ENCODE peak calls at places on chromosomes 16 and 17, in four cellular contexts. One of them, this sample, is unnamed.

GRCh38 chr17:56603486-56604238 is 10.2 kb downstream of the NOG start:
- DNase-seq in activated CD8-positive, alpha-beta memory T cell treated with anti-CD3 and anti-CD28 coated beads for 4 hours: no peak
- DNase-seq in endothelial cell: no peak
- DNase-seq in M059J: no peak
- DNase-seq in this sample: no peak

GRCh38 chr16:19555938-19556778 is 655 bp downstream of the VPS35L start:
- DNase-seq in endothelial cell: peak
- DNase-seq in activated CD8-positive, alpha-beta memory T cell treated with anti-CD3 and anti-CD28 coated beads for 4 hours: no peak
- DNase-seq in M059J: peak
- DNase-seq in this sample: no peak

GRCh38 chr16:49014300-49015188 is 267.1 kb downstream of the CBLN1 start:
- DNase-seq in activated CD8-positive, alpha-beta memory T cell treated with anti-CD3 and anti-CD28 coated beads for 4 hours: no peak
- DNase-seq in endothelial cell: no peak
- DNase-seq in M059J: no peak
- DNase-seq in this sample: no peak

GRCh38 chr16:13606804-13607203 is 313.1 kb upstream of the ERCC4 start:
- DNase-seq in activated CD8-positive, alpha-beta memory T cell treated with anti-CD3 and anti-CD28 coated beads for 4 hours: no peak
- DNase-seq in M059J: no peak
- DNase-seq in endothelial cell: no peak
- DNase-seq in this sample: no peak

GRCh38 chr17:36089888-36090836 is at the start of gene CCL3:
- DNase-seq in M059J: peak
- DNase-seq in endothelial cell: no peak
- DNase-seq in activated CD8-positive, alpha-beta memory T cell treated with anti-CD3 and anti-CD28 coated beads for 4 hours: no peak
- DNase-seq in this sample: peak

GRCh38 chr16:84891149-84891795 is 71.5 kb downstream of the CRISPLD2 start:
- DNase-seq in endothelial cell: no peak
- DNase-seq in activated CD8-positive, alpha-beta memory T cell treated with anti-CD3 and anti-CD28 coated beads for 4 hours: no peak
- DNase-seq in M059J: no peak
- DNase-seq in this sample: no peak

GRCh38 chr16:15856217-15856616 is 611 bp downstream of the MYH11 start:
- DNase-seq in M059J: no peak
- DNase-seq in activated CD8-positive, alpha-beta memory T cell treated with anti-CD3 and anti-CD28 coated beads for 4 hours: no peak
- DNase-seq in endothelial cell: no peak
- DNase-seq in this sample: no peak

GRCh38 chr16:19700319-19700781 is 17.7 kb downstream of the KNOP1 start:
- DNase-seq in activated CD8-positive, alpha-beta memory T cell treated with anti-CD3 and anti-CD28 coated beads for 4 hours: no peak
- DNase-seq in endothelial cell: no peak
- DNase-seq in M059J: peak
- DNase-seq in this sample: no peak

GRCh38 chr17:57675427-57675826 is 69.7 kb downstream of the CCDC182 start:
- DNase-seq in activated CD8-positive, alpha-beta memory T cell treated with anti-CD3 and anti-CD28 coated beads for 4 hours: no peak
- DNase-seq in endothelial cell: no peak
- DNase-seq in M059J: no peak
- DNase-seq in this sample: no peak

GRCh38 chr17:7835818-7836595 is 2.0 kb downstream of the KDM6B start:
- DNase-seq in endothelial cell: peak
- DNase-seq in activated CD8-positive, alpha-beta memory T cell treated with anti-CD3 and anti-CD28 coated beads for 4 hours: no peak
- DNase-seq in M059J: peak
- DNase-seq in this sample: no peak

GRCh38 chr16:14641877-14642276 is 9.1 kb downstream of the BFAR start:
- DNase-seq in activated CD8-positive, alpha-beta memory T cell treated with anti-CD3 and anti-CD28 coated beads for 4 hours: no peak
- DNase-seq in endothelial cell: no peak
- DNase-seq in M059J: no peak
- DNase-seq in this sample: no peak

GRCh38 chr17:61309857-61310256 is 89.8 kb upstream of the TBX2 start:
- DNase-seq in activated CD8-positive, alpha-beta memory T cell treated with anti-CD3 and anti-CD28 coated beads for 4 hours: no peak
- DNase-seq in endothelial cell: no peak
- DNase-seq in M059J: peak
- DNase-seq in this sample: no peak

GRCh38 chr17:2090804-2091534 is 36.1 kb downstream of the HIC1 start:
- DNase-seq in endothelial cell: peak
- DNase-seq in activated CD8-positive, alpha-beta memory T cell treated with anti-CD3 and anti-CD28 coated beads for 4 hours: no peak
- DNase-seq in M059J: peak
- DNase-seq in this sample: no peak

GRCh38 chr17:50431219-50431618 is 5.2 kb downstream of the ACSF2 start:
- DNase-seq in M059J: no peak
- DNase-seq in activated CD8-positive, alpha-beta memory T cell treated with anti-CD3 and anti-CD28 coated beads for 4 hours: no peak
- DNase-seq in endothelial cell: no peak
- DNase-seq in this sample: no peak

GRCh38 chr16:57277586-57277985 is 6.9 kb downstream of the PLLP start:
- DNase-seq in endothelial cell: no peak
- DNase-seq in M059J: peak
- DNase-seq in activated CD8-positive, alpha-beta memory T cell treated with anti-CD3 and anti-CD28 coated beads for 4 hours: no peak
- DNase-seq in this sample: peak